ENCODE peak calls at places on chromosomes 4 and X, in five cellular contexts. One of them, this sample, is unnamed.

GRCh38 chr4:3365871-3366842 is 73.3 kb downstream of the RGS12 start:
- DNase-seq in neural progenitor cell: no peak
- DNase-seq in AG04450: no peak
- DNase-seq in adrenal gland: no peak
- DNase-seq in spleen: peak
- DNase-seq in this sample: no peak

GRCh38 chrX:66142351-66142750 is 21.7 kb upstream of the HEPH start:
- DNase-seq in AG04450: no peak
- DNase-seq in neural progenitor cell: no peak
- DNase-seq in adrenal gland: no peak
- DNase-seq in spleen: no peak
- DNase-seq in this sample: no peak

GRCh38 chr4:7159923-7160322 is 32.4 kb upstream of the SORCS2 start:
- DNase-seq in spleen: no peak
- DNase-seq in adrenal gland: no peak
- DNase-seq in neural progenitor cell: no peak
- DNase-seq in AG04450: no peak
- DNase-seq in this sample: no peak

GRCh38 chr4:76733380-76733779 is 164.6 kb downstream of the SOWAHB start:
- DNase-seq in spleen: no peak
- DNase-seq in neural progenitor cell: no peak
- DNase-seq in AG04450: no peak
- DNase-seq in adrenal gland: no peak
- DNase-seq in this sample: no peak

GRCh38 chr4:89492476-89493110 is 185.0 kb upstream of the GPRIN3 start:
- DNase-seq in spleen: no peak
- DNase-seq in neural progenitor cell: no peak
- DNase-seq in AG04450: peak
- DNase-seq in adrenal gland: no peak
- DNase-seq in this sample: no peak

GRCh38 chrX:124501566-124501965 is 155.2 kb downstream of the SH2D1A start:
- DNase-seq in neural progenitor cell: no peak
- DNase-seq in spleen: no peak
- DNase-seq in adrenal gland: no peak
- DNase-seq in AG04450: no peak
- DNase-seq in this sample: no peak

GRCh38 chr4:43456383-43456782 is 563.9 kb downstream of the GRXCR1 start:
- DNase-seq in adrenal gland: no peak
- DNase-seq in AG04450: peak
- DNase-seq in neural progenitor cell: no peak
- DNase-seq in spleen: no peak
- DNase-seq in this sample: peak

GRCh38 chr4:181582595-181582994 is 660.6 kb upstream of the TENM3 start:
- DNase-seq in spleen: no peak
- DNase-seq in AG04450: no peak
- DNase-seq in neural progenitor cell: no peak
- DNase-seq in adrenal gland: no peak
- DNase-seq in this sample: no peak

GRCh38 chr4:169410839-169411770 is 140.3 kb upstream of the SH3RF1 start:
- DNase-seq in adrenal gland: peak
- DNase-seq in AG04450: peak
- DNase-seq in spleen: no peak
- DNase-seq in neural progenitor cell: peak
- DNase-seq in this sample: peak

GRCh38 chrX:40012039-40012799 is 85.5 kb downstream of the BCOR start:
- DNase-seq in neural progenitor cell: peak
- DNase-seq in AG04450: no peak
- DNase-seq in adrenal gland: peak
- DNase-seq in spleen: peak
- DNase-seq in this sample: no peak

GRCh38 chr4:141195095-141195707 is 25.5 kb upstream of the ZNF330 start:
- DNase-seq in spleen: no peak
- DNase-seq in neural progenitor cell: no peak
- DNase-seq in AG04450: no peak
- DNase-seq in adrenal gland: no peak
- DNase-seq in this sample: no peak

GRCh38 chr4:181204109-181204508 is 1039.1 kb upstream of the TENM3 start:
- DNase-seq in AG04450: no peak
- DNase-seq in adrenal gland: no peak
- DNase-seq in spleen: no peak
- DNase-seq in neural progenitor cell: no peak
- DNase-seq in this sample: no peak

GRCh38 chr4:88729146-88729755 is 31.6 kb upstream of the NAP1L5 start:
- DNase-seq in adrenal gland: no peak
- DNase-seq in neural progenitor cell: no peak
- DNase-seq in spleen: no peak
- DNase-seq in AG04450: no peak
- DNase-seq in this sample: no peak

GRCh38 chrX:133444196-133444595 is 28.9 kb upstream of the GPC4 start:
- DNase-seq in neural progenitor cell: no peak
- DNase-seq in AG04450: no peak
- DNase-seq in adrenal gland: no peak
- DNase-seq in spleen: no peak
- DNase-seq in this sample: no peak

GRCh38 chrX:8955521-8955920 is 78.4 kb downstream of the FAM9B start:
- DNase-seq in spleen: no peak
- DNase-seq in neural progenitor cell: no peak
- DNase-seq in AG04450: no peak
- DNase-seq in adrenal gland: no peak
- DNase-seq in this sample: no peak

GRCh38 chr4:100494166-100494565 is 23.7 kb downstream of the EMCN start:
- DNase-seq in adrenal gland: no peak
- DNase-seq in AG04450: no peak
- DNase-seq in spleen: no peak
- DNase-seq in neural progenitor cell: no peak
- DNase-seq in this sample: no peak

GRCh38 chrX:153623310-153624029 is 23.5 kb upstream of the DUSP9 start:
- DNase-seq in spleen: peak
- DNase-seq in adrenal gland: no peak
- DNase-seq in AG04450: no peak
- DNase-seq in neural progenitor cell: no peak
- DNase-seq in this sample: no peak

GRCh38 chr4:107863416-107863815 is 38.7 kb downstream of the SGMS2 start:
- DNase-seq in adrenal gland: no peak
- DNase-seq in neural progenitor cell: no peak
- DNase-seq in AG04450: no peak
- DNase-seq in spleen: no peak
- DNase-seq in this sample: no peak

GRCh38 chrX:153969904-153970397 is 1.7 kb downstream of the HCFC1 start:
- DNase-seq in spleen: peak
- DNase-seq in neural progenitor cell: no peak
- DNase-seq in AG04450: no peak
- DNase-seq in adrenal gland: no peak
- DNase-seq in this sample: no peak

GRCh38 chrX:25941087-25941486 is 197.1 kb upstream of the MAGEB18 start:
- DNase-seq in spleen: no peak
- DNase-seq in neural progenitor cell: no peak
- DNase-seq in AG04450: no peak
- DNase-seq in adrenal gland: no peak
- DNase-seq in this sample: no peak

GRCh38 chrX:46992070-46992469 is 79.8 kb downstream of the JADE3 start:
- DNase-seq in adrenal gland: no peak
- DNase-seq in neural progenitor cell: no peak
- DNase-seq in AG04450: no peak
- DNase-seq in spleen: no peak
- DNase-seq in this sample: no peak

GRCh38 chr4:144374065-144374464 is 233.5 kb upstream of the GYPA start:
- DNase-seq in AG04450: no peak
- DNase-seq in spleen: no peak
- DNase-seq in neural progenitor cell: no peak
- DNase-seq in adrenal gland: no peak
- DNase-seq in this sample: no peak

GRCh38 chr4:41256131-41256739 is 493 bp upstream of the UCHL1 start:
- DNase-seq in neural progenitor cell: peak
- DNase-seq in spleen: no peak
- DNase-seq in adrenal gland: no peak
- DNase-seq in AG04450: peak
- DNase-seq in this sample: no peak

GRCh38 chr4:89152972-89153371 is 41.6 kb downstream of the TIGD2 start:
- DNase-seq in spleen: no peak
- DNase-seq in neural progenitor cell: peak
- DNase-seq in AG04450: no peak
- DNase-seq in adrenal gland: no peak
- DNase-seq in this sample: no peak

GRCh38 chr4:142663828-142664227 is 182.3 kb downstream of the INPP4B start:
- DNase-seq in adrenal gland: no peak
- DNase-seq in spleen: no peak
- DNase-seq in AG04450: no peak
- DNase-seq in neural progenitor cell: no peak
- DNase-seq in this sample: no peak

GRCh38 chrX:17081535-17081934 is 135.1 kb downstream of the REPS2 start:
- DNase-seq in AG04450: no peak
- DNase-seq in neural progenitor cell: no peak
- DNase-seq in spleen: no peak
- DNase-seq in adrenal gland: peak
- DNase-seq in this sample: no peak

GRCh38 chr4:94363136-94363655 is 20.6 kb upstream of the HPGDS start:
- DNase-seq in spleen: no peak
- DNase-seq in neural progenitor cell: no peak
- DNase-seq in adrenal gland: no peak
- DNase-seq in AG04450: no peak
- DNase-seq in this sample: no peak

GRCh38 chrX:97616883-97617510 is 733.3 kb downstream of the RPA4 start:
- DNase-seq in AG04450: peak
- DNase-seq in spleen: no peak
- DNase-seq in neural progenitor cell: no peak
- DNase-seq in adrenal gland: no peak
- DNase-seq in this sample: peak

GRCh38 chrX:139077303-139078131 is 366.0 kb upstream of the FGF13 start:
- DNase-seq in neural progenitor cell: no peak
- DNase-seq in AG04450: no peak
- DNase-seq in spleen: no peak
- DNase-seq in adrenal gland: no peak
- DNase-seq in this sample: no peak

GRCh38 chr4:105206214-105206613 is 59.5 kb downstream of the TET2 start:
- DNase-seq in neural progenitor cell: peak
- DNase-seq in AG04450: no peak
- DNase-seq in adrenal gland: no peak
- DNase-seq in spleen: no peak
- DNase-seq in this sample: no peak

GRCh38 chr4:71136071-71136470 is 142.6 kb downstream of the DCK start:
- DNase-seq in neural progenitor cell: no peak
- DNase-seq in AG04450: no peak
- DNase-seq in adrenal gland: no peak
- DNase-seq in spleen: no peak
- DNase-seq in this sample: no peak

GRCh38 chrX:131366387-131366786 is 77.3 kb upstream of the IGSF1 start:
- DNase-seq in adrenal gland: no peak
- DNase-seq in neural progenitor cell: no peak
- DNase-seq in AG04450: no peak
- DNase-seq in spleen: no peak
- DNase-seq in this sample: no peak

GRCh38 chrX:17474892-17475291 is 99.9 kb downstream of the NHS start:
- DNase-seq in spleen: no peak
- DNase-seq in adrenal gland: no peak
- DNase-seq in neural progenitor cell: no peak
- DNase-seq in AG04450: no peak
- DNase-seq in this sample: no peak

DNA sequence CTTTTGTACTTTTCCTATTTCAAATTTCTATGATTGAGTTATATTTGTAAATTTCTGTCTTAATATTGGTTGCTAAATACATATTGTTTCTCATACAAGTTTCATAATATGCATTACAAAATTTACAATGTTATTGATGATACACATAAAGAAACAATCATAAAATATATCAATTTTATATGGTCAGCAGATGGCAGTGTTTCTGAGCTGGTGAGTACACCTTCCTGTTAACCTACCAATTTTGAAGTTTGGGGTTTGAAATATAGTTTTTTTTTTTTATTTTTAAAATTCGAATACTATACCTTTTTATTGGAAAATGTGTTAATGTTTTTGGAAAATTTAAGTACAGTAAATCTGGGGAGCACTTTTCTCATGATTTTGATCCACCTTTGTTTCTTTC is 1953.1 kb upstream of the ADGRL3 start:
- DNase-seq in AG04450: no peak
- DNase-seq in adrenal gland: no peak
- DNase-seq in neural progenitor cell: no peak
- DNase-seq in spleen: no peak
- DNase-seq in this sample: no peak
- TF ChIP-seq CTCF in AG04450: no peak
- TF ChIP-seq CTCF in adrenal gland: no peak
- TF ChIP-seq CTCF in neural progenitor cell: peak
- TF ChIP-seq CTCF in spleen: no peak
- TF ChIP-seq CTCF in this sample: no peak

GRCh38 chr4:81919238-81919637 is 447.5 kb upstream of the RASGEF1B start:
- DNase-seq in spleen: no peak
- DNase-seq in AG04450: no peak
- DNase-seq in adrenal gland: no peak
- DNase-seq in neural progenitor cell: peak
- DNase-seq in this sample: no peak
- H3K4me3 ChIP-seq in spleen: no peak
- H3K4me3 ChIP-seq in AG04450: no peak
- H3K4me3 ChIP-seq in adrenal gland: no peak
- H3K4me3 ChIP-seq in neural progenitor cell: no peak
- H3K4me3 ChIP-seq in this sample: no peak

DNA sequence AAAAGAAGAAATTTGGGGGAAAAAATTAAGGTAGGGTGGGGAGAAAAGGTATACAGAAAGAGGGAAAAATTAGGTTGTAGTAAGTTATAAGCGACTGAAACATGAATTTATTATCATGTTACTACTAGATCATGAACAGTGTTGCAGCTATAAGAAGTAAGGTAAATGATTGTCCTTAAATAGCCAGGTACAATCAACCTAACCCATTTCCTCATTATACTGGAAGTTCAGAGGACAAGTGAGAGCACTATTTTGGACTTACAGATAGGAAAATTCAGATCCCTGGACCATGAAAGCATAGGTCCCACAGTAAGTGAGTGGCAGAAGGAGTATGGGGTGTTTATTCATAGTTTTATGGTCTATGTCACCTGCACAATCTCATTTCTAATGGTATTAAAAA is 23.5 kb downstream of the PIR start:
- DNase-seq in spleen: no peak
- DNase-seq in neural progenitor cell: no peak
- DNase-seq in adrenal gland: no peak
- DNase-seq in AG04450: no peak
- DNase-seq in this sample: no peak
- TF ChIP-seq CTCF in spleen: no peak
- TF ChIP-seq CTCF in neural progenitor cell: no peak
- TF ChIP-seq CTCF in adrenal gland: no peak
- TF ChIP-seq CTCF in AG04450: no peak
- TF ChIP-seq CTCF in this sample: no peak

GRCh38 chr4:15234101-15234500 is 193.7 kb upstream of the C1QTNF7 start:
- DNase-seq in adrenal gland: no peak
- DNase-seq in spleen: no peak
- DNase-seq in AG04450: peak
- DNase-seq in neural progenitor cell: no peak
- DNase-seq in this sample: peak

GRCh38 chr4:15231265-15232091 is 196.4 kb upstream of the C1QTNF7 start:
- DNase-seq in AG04450: peak
- DNase-seq in adrenal gland: peak
- DNase-seq in neural progenitor cell: peak
- DNase-seq in spleen: peak
- DNase-seq in this sample: peak

GRCh38 chr4:15232725-15233597 is 194.9 kb upstream of the C1QTNF7 start:
- DNase-seq in adrenal gland: no peak
- DNase-seq in neural progenitor cell: no peak
- DNase-seq in spleen: no peak
- DNase-seq in AG04450: peak
- DNase-seq in this sample: no peak

GRCh38 chr4:15233626-15234025 is 194.2 kb upstream of the C1QTNF7 start:
- DNase-seq in adrenal gland: no peak
- DNase-seq in neural progenitor cell: no peak
- DNase-seq in spleen: no peak
- DNase-seq in AG04450: no peak
- DNase-seq in this sample: no peak

GRCh38 chr4:15234585-15235126 is 193.2 kb upstream of the C1QTNF7 start:
- DNase-seq in spleen: no peak
- DNase-seq in neural progenitor cell: no peak
- DNase-seq in AG04450: peak
- DNase-seq in adrenal gland: no peak
- DNase-seq in this sample: peak
- H3K4me3 ChIP-seq in spleen: no peak
- H3K4me3 ChIP-seq in neural progenitor cell: no peak
- H3K4me3 ChIP-seq in AG04450: no peak
- H3K4me3 ChIP-seq in adrenal gland: no peak
- H3K4me3 ChIP-seq in this sample: no peak

This sample was measured in HFF-Myc.